ENCODE peak calls at places on chromosomes 13 and 19, in six cellular contexts. N is GM12878; G is CD4-positive, CD25-positive, alpha-beta regulatory T cell; H is aorta; Q is endodermal cell; A is suprapubic skin. U is an unnamed sample.
A peak's percentile ranks its signal among the peaks of the same experiment; 100 is the strongest.

GRCh38 chr19:13095934-13096890 is 6.4 kb downstream of the LYL1 start:
- DNase-seq in N (no peak), G (no peak), H (no peak), Q (peak; percentile 92), A (no peak), U (no peak)

GRCh38 chr13:27026396-27026795 is 145.2 kb downstream of the USP12 start:
- DNase-seq in N (no peak), G (no peak), H (no peak), Q (no peak), A (no peak), U (no peak)

GRCh38 chr19:49890349-49891311 is 6.1 kb downstream of the IL4I1 start:
- DNase-seq in N (no peak), G (peak; percentile 72), H (no peak), Q (peak; percentile 93), A (peak; percentile 76), U (no peak)

GRCh38 chr13:20326809-20327208 is 94.7 kb upstream of the GJB6 start:
- DNase-seq in N (no peak), G (no peak), H (no peak), Q (no peak), A (no peak), U (no peak)

GRCh38 chr13:114054830-114055439 is 77.5 kb downstream of the RASA3 start:
- DNase-seq in N (no peak), G (no peak), H (no peak), Q (no peak), A (no peak), U (no peak)

GRCh38 chr19:18477042-18477760 is 39.3 kb upstream of the ISYNA1 start:
- DNase-seq in N (no peak), G (no peak), H (no peak), Q (no peak), A (no peak), U (no peak)

GRCh38 chr19:33208904-33209843 is 15.0 kb downstream of the LRP3 start:
- DNase-seq in N (no peak), G (no peak), H (no peak), Q (no peak), A (no peak), U (no peak)

GRCh38 chr13:112066624-112067004 is 335 bp upstream of the SOX1 start:
- DNase-seq in N (no peak), G (peak; percentile 62), H (peak; percentile 83), Q (peak; percentile 90), A (no peak), U (no peak)

GRCh38 chr19:15836345-15836594 is 20.8 kb upstream of the OR10H1 start:
- DNase-seq in N (no peak), G (no peak), H (no peak), Q (no peak), A (no peak), U (no peak)

GRCh38 chr13:85163063-85163462 is 636.2 kb downstream of the SLITRK6 start:
- DNase-seq in N (no peak), G (no peak), H (no peak), Q (no peak), A (no peak), U (no peak)

GRCh38 chr13:100235311-100235901 is 146.5 kb downstream of the PCCA start:
- DNase-seq in N (no peak), G (peak; percentile 64), H (no peak), Q (no peak), A (no peak), U (no peak)

GRCh38 chr13:30895773-30896172 is 10.3 kb upstream of the MEDAG start:
- DNase-seq in N (no peak), G (no peak), H (peak; percentile 88), Q (no peak), A (peak; percentile 89), U (peak; percentile 49)

GRCh38 chr13:100396771-100397170 is 191.8 kb downstream of the GGACT start:
- DNase-seq in N (no peak), G (no peak), H (no peak), Q (peak; percentile 83), A (no peak), U (no peak)

GRCh38 chr13:99433543-99434075 is 67.7 kb upstream of the TM9SF2 start:
- DNase-seq in N (no peak), G (no peak), H (no peak), Q (no peak), A (no peak), U (no peak)

GRCh38 chr19:19567391-19567790 is 29.3 kb downstream of the CILP2 start:
- DNase-seq in N (no peak), G (no peak), H (no peak), Q (no peak), A (no peak), U (no peak)

GRCh38 chr13:28867564-28867963 is 47.4 kb downstream of the MTUS2 start:
- DNase-seq in N (no peak), G (no peak), H (no peak), Q (no peak), A (no peak), U (no peak)

GRCh38 chr13:51612867-51613266 is 28.6 kb downstream of the WDFY2 start:
- DNase-seq in N (no peak), G (no peak), H (no peak), Q (no peak), A (no peak), U (no peak)

GRCh38 chr13:99431927-99432636 is 69.2 kb upstream of the TM9SF2 start:
- DNase-seq in N (peak; percentile 85), G (no peak), H (no peak), Q (peak; percentile 55), A (no peak), U (no peak)

GRCh38 chr19:14073925-14074838 is 1.6 kb downstream of the MISP3 start:
- DNase-seq in N (no peak), G (peak; percentile 31), H (no peak), Q (no peak), A (no peak), U (no peak)

GRCh38 chr13:72757792-72758535 is 23.7 kb downstream of the DIS3 start:
- DNase-seq in N (no peak), G (no peak), H (no peak), Q (no peak), A (no peak), U (no peak)

GRCh38 chr13:20109037-20109436 is 51.8 kb downstream of the GJA3 start:
- DNase-seq in N (no peak), G (no peak), H (no peak), Q (peak; percentile 5), A (no peak), U (no peak)

GRCh38 chr13:51122868-51123267 is 11.8 kb upstream of the C13orf42 start:
- DNase-seq in N (peak; percentile 9), G (peak; percentile 20), H (no peak), Q (peak; percentile 61), A (no peak), U (no peak)

GRCh38 chr13:94248454-94249233 is 230.8 kb downstream of the DCT start:
- DNase-seq in N (no peak), G (no peak), H (no peak), Q (no peak), A (no peak), U (no peak)

GRCh38 chr13:20721454-20722357 is 18.2 kb downstream of the IL17D start:
- DNase-seq in N (no peak), G (no peak), H (peak; percentile 87), Q (peak; percentile 82), A (no peak), U (no peak)

GRCh38 chr19:47105874-47106273 is 7.7 kb downstream of the ZC3H4 start:
- DNase-seq in N (no peak), G (peak; percentile 20), H (no peak), Q (no peak), A (no peak), U (no peak)

GRCh38 chr19:32037998-32038732 is 307.2 kb upstream of the ZNF507 start:
- DNase-seq in N (no peak), G (no peak), H (no peak), Q (no peak), A (no peak), U (no peak)

GRCh38 chr19:32039446-32039845 is 306.0 kb upstream of the ZNF507 start:
- DNase-seq in N (no peak), G (no peak), H (no peak), Q (no peak), A (no peak), U (no peak)

GRCh38 chr19:32041681-32042292 is 303.6 kb upstream of the ZNF507 start:
- DNase-seq in N (no peak), G (peak; percentile 7), H (no peak), Q (peak; percentile 76), A (no peak), U (no peak)

GRCh38 chr19:32035611-32036010 is 309.8 kb upstream of the ZNF507 start:
- DNase-seq in N (no peak), G (no peak), H (no peak), Q (no peak), A (no peak), U (no peak)

GRCh38 chr19:32040246-32040645 is 305.2 kb upstream of the ZNF507 start:
- DNase-seq in N (no peak), G (no peak), H (no peak), Q (no peak), A (no peak), U (no peak)
- H3K27ac ChIP-seq in N (no peak overlapping the region), G (no peak overlapping the region), H (no peak overlapping the region), Q (no peak overlapping the region), A (no peak overlapping the region), U (no peak overlapping the region)

GRCh38 chr19:28331596-28331995 is 881.4 kb downstream of the UQCRFS1 start:
- DNase-seq in N (no peak), G (no peak), H (no peak), Q (no peak), A (no peak), U (no peak)
- H3K9me3 ChIP-seq in N (no peaks in the 10 kb centered on the region), G (no peaks in the 10 kb centered on the region), H (no peaks in the 10 kb centered on the region), Q (peaks cover 21% of the 10 kb centered on the region), A (no peaks in the 10 kb centered on the region), U (no peaks in the 10 kb centered on the region)

DNA sequence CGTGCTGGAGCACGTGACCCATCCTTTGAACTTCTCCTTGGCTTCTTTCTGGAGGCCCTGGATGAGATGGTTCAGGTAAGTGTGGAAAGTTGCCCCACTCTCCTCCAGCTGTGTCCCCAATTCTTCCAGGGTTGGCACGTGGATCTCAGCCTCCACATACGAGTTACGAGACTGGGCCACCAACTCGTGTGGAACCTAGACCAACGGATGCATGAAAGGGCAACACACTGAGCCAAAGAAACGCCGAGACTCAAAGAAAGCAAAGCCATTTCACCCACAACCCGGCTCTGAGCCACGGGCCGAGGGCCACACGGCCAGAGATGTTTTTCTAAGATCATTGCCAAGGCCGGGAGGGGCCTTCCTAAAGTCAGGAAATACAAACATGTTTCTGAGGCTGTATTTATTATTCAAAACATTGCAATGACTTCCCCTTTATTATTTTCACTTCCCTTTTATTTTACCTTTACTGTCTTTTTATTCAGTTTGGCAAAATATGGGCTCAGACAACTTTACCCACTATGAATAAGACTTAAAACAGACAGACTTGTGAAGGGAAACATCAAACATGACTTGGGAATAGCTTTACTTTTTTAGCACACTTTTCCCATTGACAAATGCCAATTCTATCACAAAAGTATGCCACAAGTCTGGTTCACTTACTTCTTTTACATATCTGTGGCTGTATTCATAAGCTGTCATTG is 94.6 kb downstream of the KL start:
- DNase-seq in N (no peak), G (no peak), H (no peak), Q (no peak), A (peak; percentile 75), U (peak; percentile 28)
- H3K27ac ChIP-seq in N (peak overlapping the region; percentile 91), G (no peak overlapping the region), H (peak overlapping the region; percentile 59), Q (no peak overlapping the region), A (peak overlapping the region; percentile 50), U (peak overlapping the region; percentile 82)

DNA sequence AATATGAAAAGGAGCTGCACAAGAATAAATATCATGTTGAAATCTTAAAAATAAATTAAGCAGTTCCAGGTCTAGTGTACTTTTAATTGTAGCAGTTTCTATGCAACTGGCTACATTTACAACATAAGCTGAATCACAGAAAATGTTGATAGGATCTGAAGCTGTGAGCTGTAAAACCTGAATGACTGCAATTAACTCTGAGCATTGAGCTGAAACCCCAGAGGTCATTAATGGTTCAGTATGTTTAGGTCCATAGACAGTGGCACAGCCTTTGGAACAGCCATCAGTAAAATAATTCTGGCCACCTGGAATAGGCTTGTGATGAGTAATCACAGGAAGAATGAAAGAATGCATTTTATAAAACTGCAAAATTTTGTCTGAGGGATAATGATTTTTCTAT is 22.4 kb upstream of the ZNF100 start:
- DNase-seq in N (no peak), G (no peak), H (no peak), Q (no peak), A (no peak), U (no peak)
- H3K9me3 ChIP-seq in N (no peaks in the 10 kb centered on the region), G (no peaks in the 10 kb centered on the region), H (peaks cover 1% of the 10 kb centered on the region), Q (peaks cover 45% of the 10 kb centered on the region), A (no peaks in the 10 kb centered on the region), U (peaks cover 7% of the 10 kb centered on the region)

U was measured in breast epithelium.